ENCODE peak calls at places on chromosomes 12 and 14, in six cellular contexts. One of them, this sample, is unnamed.
A peak's percentile ranks its signal among the peaks of the same experiment; 100 is the strongest.

GRCh38 chr12:10689146-10689545 is 15.3 kb upstream of the STYK1 start:
- DNase-seq in A549: no peak
- DNase-seq in HepG2: no peak
- DNase-seq in GM12878: no peak
- DNase-seq in endothelial cell of umbilical vein: no peak
- DNase-seq in K562: no peak
- DNase-seq in this sample: no peak

GRCh38 chr12:121849660-121850059 is 9.0 kb downstream of the HPD start:
- DNase-seq in A549: no peak
- DNase-seq in HepG2: no peak
- DNase-seq in GM12878: no peak
- DNase-seq in endothelial cell of umbilical vein: no peak
- DNase-seq in K562: no peak
- DNase-seq in this sample: peak; percentile 64

GRCh38 chr14:71441142-71441541 is 491.1 kb upstream of the RGS6 start:
- DNase-seq in A549: no peak
- DNase-seq in HepG2: no peak
- DNase-seq in GM12878: no peak
- DNase-seq in endothelial cell of umbilical vein: no peak
- DNase-seq in K562: no peak
- DNase-seq in this sample: no peak

GRCh38 chr12:92070864-92071445 is 74.7 kb downstream of the BTG1 start:
- DNase-seq in A549: peak; percentile 49
- DNase-seq in HepG2: peak; percentile 90
- DNase-seq in GM12878: no peak
- DNase-seq in endothelial cell of umbilical vein: no peak
- DNase-seq in K562: no peak
- DNase-seq in this sample: peak; percentile 99

GRCh38 chr14:64196668-64197411 is 97.3 kb downstream of the ESR2 start:
- DNase-seq in A549: no peak
- DNase-seq in HepG2: no peak
- DNase-seq in GM12878: no peak
- DNase-seq in endothelial cell of umbilical vein: peak; percentile 22
- DNase-seq in K562: peak; percentile 13
- DNase-seq in this sample: no peak

GRCh38 chr12:124769166-124769530 is 94.5 kb downstream of the SCARB1 start:
- DNase-seq in A549: no peak
- DNase-seq in HepG2: no peak
- DNase-seq in GM12878: no peak
- DNase-seq in endothelial cell of umbilical vein: no peak
- DNase-seq in K562: no peak
- DNase-seq in this sample: no peak

GRCh38 chr14:68332011-68332410 is 460.9 kb downstream of the ZFP36L1 start:
- DNase-seq in A549: no peak
- DNase-seq in HepG2: no peak
- DNase-seq in GM12878: no peak
- DNase-seq in endothelial cell of umbilical vein: no peak
- DNase-seq in K562: no peak
- DNase-seq in this sample: no peak

GRCh38 chr12:59007620-59008019 is 87.3 kb upstream of the LRIG3 start:
- DNase-seq in A549: no peak
- DNase-seq in HepG2: no peak
- DNase-seq in GM12878: no peak
- DNase-seq in endothelial cell of umbilical vein: no peak
- DNase-seq in K562: no peak
- DNase-seq in this sample: no peak

GRCh38 chr12:125418902-125419564 is 353.8 kb downstream of the AACS start:
- DNase-seq in A549: no peak
- DNase-seq in HepG2: no peak
- DNase-seq in GM12878: peak; percentile 41
- DNase-seq in endothelial cell of umbilical vein: no peak
- DNase-seq in K562: no peak
- DNase-seq in this sample: no peak

GRCh38 chr14:104680056-104680805 is 9.2 kb upstream of the INF2 start:
- DNase-seq in A549: peak; percentile 85
- DNase-seq in HepG2: no peak
- DNase-seq in GM12878: no peak
- DNase-seq in endothelial cell of umbilical vein: peak; percentile 67
- DNase-seq in K562: no peak
- DNase-seq in this sample: peak; percentile 67

GRCh38 chr14:91220581-91221000 is 23.9 kb downstream of the GPR68 start:
- DNase-seq in A549: no peak
- DNase-seq in HepG2: no peak
- DNase-seq in GM12878: no peak
- DNase-seq in endothelial cell of umbilical vein: peak; percentile 40
- DNase-seq in K562: no peak
- DNase-seq in this sample: no peak

GRCh38 chr14:105224845-105225585 is 23.3 kb upstream of the BTBD6 start:
- DNase-seq in A549: no peak
- DNase-seq in HepG2: no peak
- DNase-seq in GM12878: no peak
- DNase-seq in endothelial cell of umbilical vein: no peak
- DNase-seq in K562: no peak
- DNase-seq in this sample: no peak

GRCh38 chr12:126369487-126370463 is 1304.5 kb downstream of the AACS start:
- DNase-seq in A549: no peak
- DNase-seq in HepG2: no peak
- DNase-seq in GM12878: no peak
- DNase-seq in endothelial cell of umbilical vein: no peak
- DNase-seq in K562: no peak
- DNase-seq in this sample: no peak

GRCh38 chr12:116366456-116366776 is 88.9 kb upstream of the MED13L start:
- DNase-seq in A549: no peak
- DNase-seq in HepG2: no peak
- DNase-seq in GM12878: no peak
- DNase-seq in endothelial cell of umbilical vein: peak; percentile 42
- DNase-seq in K562: no peak
- DNase-seq in this sample: no peak

GRCh38 chr12:49301759-49302158 is 6.8 kb downstream of the PRPH start:
- DNase-seq in A549: no peak
- DNase-seq in HepG2: no peak
- DNase-seq in GM12878: no peak
- DNase-seq in endothelial cell of umbilical vein: no peak
- DNase-seq in K562: peak; percentile 75
- DNase-seq in this sample: no peak

GRCh38 chr12:106739318-106739717 is 35.2 kb upstream of the RIC8B start:
- DNase-seq in A549: no peak
- DNase-seq in HepG2: peak; percentile 12
- DNase-seq in GM12878: no peak
- DNase-seq in endothelial cell of umbilical vein: peak; percentile 39
- DNase-seq in K562: peak; percentile 38
- DNase-seq in this sample: no peak

GRCh38 chr12:5733136-5733755 is 211.8 kb downstream of the ANO2 start:
- DNase-seq in A549: no peak
- DNase-seq in HepG2: no peak
- DNase-seq in GM12878: no peak
- DNase-seq in endothelial cell of umbilical vein: no peak
- DNase-seq in K562: no peak
- DNase-seq in this sample: no peak

GRCh38 chr12:132179431-132180362 is 35.4 kb downstream of the NOC4L start:
- DNase-seq in A549: no peak
- DNase-seq in HepG2: no peak
- DNase-seq in GM12878: no peak
- DNase-seq in endothelial cell of umbilical vein: no peak
- DNase-seq in K562: no peak
- DNase-seq in this sample: no peak

GRCh38 chr12:128815779-128816642 is 7.7 kb downstream of the SLC15A4 start:
- DNase-seq in A549: no peak
- DNase-seq in HepG2: no peak
- DNase-seq in GM12878: no peak
- DNase-seq in endothelial cell of umbilical vein: no peak
- DNase-seq in K562: no peak
- DNase-seq in this sample: no peak
- H3K4me3 ChIP-seq in A549: no peak overlapping the region
- H3K4me3 ChIP-seq in HepG2: no peak overlapping the region
- H3K4me3 ChIP-seq in GM12878: peak overlapping the region; percentile 65
- H3K4me3 ChIP-seq in endothelial cell of umbilical vein: no peak overlapping the region
- H3K4me3 ChIP-seq in K562: no peak overlapping the region
- H3K4me3 ChIP-seq in this sample: no peak overlapping the region

DNA sequence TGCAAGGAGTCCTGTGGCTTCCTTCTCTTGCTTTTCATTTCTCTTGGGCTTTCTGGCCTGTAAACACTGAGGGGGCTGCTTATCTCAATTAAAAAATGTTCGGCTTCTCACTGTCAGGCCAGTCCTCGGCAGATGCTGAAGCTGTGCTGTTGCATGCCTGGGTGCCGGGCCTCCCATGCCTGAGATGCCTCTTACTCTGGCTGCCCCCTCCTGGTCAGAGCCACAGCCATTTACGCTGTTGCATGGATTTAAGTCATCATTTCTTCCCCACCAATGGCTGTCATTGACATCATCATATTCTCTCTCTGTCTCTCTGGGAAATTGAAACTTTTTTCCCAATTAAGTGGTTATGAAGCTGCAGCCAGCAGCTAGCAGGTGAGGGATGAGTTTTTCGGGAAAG is 53.7 kb downstream of the FOXN4 start:
- DNase-seq in A549: no peak
- DNase-seq in HepG2: peak; percentile 24
- DNase-seq in GM12878: no peak
- DNase-seq in endothelial cell of umbilical vein: no peak
- DNase-seq in K562: peak; percentile 37
- DNase-seq in this sample: peak; percentile 49
- TF ChIP-seq MYC in A549: no peak
- TF ChIP-seq MYC in HepG2: no peak
- TF ChIP-seq MYC in GM12878: no peak
- TF ChIP-seq MYC in endothelial cell of umbilical vein: no peak
- TF ChIP-seq MYC in K562: no peak
- TF ChIP-seq MYC in this sample: no peak

DNA sequence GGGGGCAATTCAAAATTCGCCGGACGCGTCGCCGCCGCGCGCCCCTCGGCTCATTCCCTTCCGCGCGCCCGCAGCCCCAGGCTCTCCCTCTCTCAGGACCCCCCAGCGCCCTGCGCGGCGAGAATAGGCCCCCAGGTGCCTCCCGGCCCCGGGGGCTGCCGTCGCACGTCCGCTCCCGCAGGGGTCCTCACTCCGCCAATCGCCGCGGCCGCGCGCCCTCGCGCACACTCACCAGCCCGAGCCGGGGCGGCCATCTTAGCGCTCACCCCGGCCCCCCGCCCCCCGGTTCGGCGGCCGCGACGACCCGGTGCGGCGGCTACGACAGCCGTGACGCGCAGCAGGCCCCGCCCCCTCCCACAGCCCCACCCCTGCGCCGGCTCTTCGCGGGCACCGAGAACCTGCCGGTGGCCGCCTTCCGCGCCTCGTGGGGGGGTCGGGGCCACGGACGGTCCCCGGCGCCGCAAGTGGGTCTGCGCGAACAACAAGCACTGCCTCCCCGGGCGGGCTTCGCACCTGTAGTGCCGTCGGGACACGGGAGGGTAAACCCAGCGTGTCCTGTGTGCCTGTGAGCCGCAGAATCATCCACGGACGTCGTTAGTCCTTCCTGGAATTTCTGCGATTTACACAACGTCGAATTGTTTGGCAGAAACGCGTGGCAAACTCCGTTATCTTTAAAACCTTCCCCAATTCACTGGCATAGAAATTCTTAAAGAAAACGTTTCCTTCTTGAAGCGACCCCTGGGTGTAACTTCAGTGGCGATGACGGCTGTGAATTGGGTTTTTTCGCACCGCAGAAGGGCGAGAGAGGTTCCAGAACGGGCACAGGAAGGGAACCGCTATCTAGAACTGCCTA is 2.5 kb downstream of the USP44 start:
- DNase-seq in A549: peak; percentile 51
- DNase-seq in HepG2: no peak
- DNase-seq in GM12878: no peak
- DNase-seq in endothelial cell of umbilical vein: peak; percentile 49
- DNase-seq in K562: peak; percentile 58
- DNase-seq in this sample: no peak
- TF ChIP-seq POLR2A in A549: peak; percentile 42
- TF ChIP-seq POLR2A in HepG2: no peak
- TF ChIP-seq POLR2A in GM12878: peak; percentile 30
- TF ChIP-seq POLR2A in endothelial cell of umbilical vein: peak; percentile 21
- TF ChIP-seq POLR2A in K562: peak; percentile 60
- TF ChIP-seq POLR2A in this sample: no peak

DNA sequence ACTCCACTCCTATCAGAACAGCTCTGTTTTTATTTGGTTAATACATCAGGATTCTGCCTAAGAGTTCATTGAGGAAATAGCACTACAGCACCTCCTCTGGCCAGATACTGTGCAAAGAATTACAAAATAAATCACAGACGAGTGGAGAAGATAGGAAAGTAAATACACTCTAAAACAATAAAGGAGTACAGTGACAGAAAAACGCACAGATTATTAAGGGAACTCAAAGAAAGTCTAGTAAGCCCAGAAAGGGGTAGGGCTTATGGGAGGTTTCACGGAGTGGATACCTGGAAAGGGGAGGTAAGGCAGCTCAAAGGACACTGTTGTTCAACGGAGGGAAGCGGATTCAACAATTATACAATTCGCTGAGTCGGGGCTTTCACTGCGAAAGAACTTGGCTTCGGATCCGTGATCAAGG is 5.5 kb downstream of the OR10AD1 start:
- DNase-seq in A549: peak; percentile 51
- DNase-seq in HepG2: no peak
- DNase-seq in GM12878: peak; percentile 15
- DNase-seq in endothelial cell of umbilical vein: peak; percentile 62
- DNase-seq in K562: peak; percentile 48
- DNase-seq in this sample: peak; percentile 49
- H3K4me3 ChIP-seq in A549: peak overlapping the region; percentile 66
- H3K4me3 ChIP-seq in HepG2: no peak overlapping the region
- H3K4me3 ChIP-seq in GM12878: peak overlapping the region; percentile 86
- H3K4me3 ChIP-seq in endothelial cell of umbilical vein: peak overlapping the region; percentile 71
- H3K4me3 ChIP-seq in K562: peak overlapping the region; percentile 73
- H3K4me3 ChIP-seq in this sample: peak overlapping the region; percentile 77

GRCh38 chr14:75425443-75425842 is 2.4 kb upstream of the JDP2 start:
- DNase-seq in A549: no peak
- DNase-seq in HepG2: no peak
- DNase-seq in GM12878: no peak
- DNase-seq in endothelial cell of umbilical vein: no peak
- DNase-seq in K562: no peak
- DNase-seq in this sample: no peak
- TF ChIP-seq MYC in A549: no peak
- TF ChIP-seq MYC in HepG2: no peak
- TF ChIP-seq MYC in GM12878: no peak
- TF ChIP-seq MYC in endothelial cell of umbilical vein: no peak
- TF ChIP-seq MYC in K562: no peak
- TF ChIP-seq MYC in this sample: no peak